ENCODE peak calls at places on chromosomes 12 and 14, in six cellular contexts. R is NCI-H1092 treated with DMSO at 0.1 percent for 48 hours; L is activated CD4-positive, alpha-beta T cell treated with anti-CD3 and anti-CD28 coated beads for 1 hour; Z is retinal pigment epithelial cell; H is WERI-Rb-1; D is fibroblast of lung. M is an unnamed sample.

GRCh38 chr12:65670775-65671174 is 153.5 kb upstream of the HMGA2 start:
- DNase-seq in R (no peak), L (no peak), Z (no peak), H (no peak), D (no peak), M (no peak)

GRCh38 chr12:56884421-56884820 is 49.8 kb downstream of the SDR9C7 start:
- DNase-seq in R (no peak), L (no peak), Z (no peak), H (no peak), D (no peak), M (no peak)

GRCh38 chr12:87152084-87152483 is 877.1 kb downstream of the C12orf50 start:
- DNase-seq in R (no peak), L (no peak), Z (no peak), H (no peak), D (no peak), M (no peak)

GRCh38 chr12:129927316-129927900 is 23.6 kb upstream of the TMEM132D start:
- DNase-seq in R (no peak), L (no peak), Z (no peak), H (no peak), D (no peak), M (no peak)

GRCh38 chr12:108845696-108846095 is 11.7 kb downstream of the SSH1 start:
- DNase-seq in R (no peak), L (no peak), Z (no peak), H (no peak), D (no peak), M (no peak)

GRCh38 chr12:26744697-26745440 is 88.1 kb downstream of the ITPR2 start:
- DNase-seq in R (no peak), L (no peak), Z (no peak), H (peak; percentile 59), D (no peak), M (no peak)

GRCh38 chr12:2936301-2936700 is 22.9 kb upstream of the TEAD4 start:
- DNase-seq in R (no peak), L (no peak), Z (no peak), H (no peak), D (no peak), M (no peak)

GRCh38 chr14:99784508-99784907 is 8.7 kb upstream of the EML1 start:
- DNase-seq in R (peak; percentile 8), L (no peak), Z (no peak), H (no peak), D (no peak), M (no peak)

GRCh38 chr14:31286456-31287293 is 79.1 kb upstream of the HECTD1 start:
- DNase-seq in R (no peak), L (no peak), Z (no peak), H (peak; percentile 11), D (no peak), M (no peak)

GRCh38 chr14:60648934-60649814 is at the start of gene SIX1:
- DNase-seq in R (peak; percentile 95), L (no peak), Z (peak; percentile 34), H (peak; percentile 85), D (peak; percentile 93), M (no peak)

GRCh38 chr14:66104486-66104885 is 381.7 kb upstream of the CCDC196 start:
- DNase-seq in R (no peak), L (no peak), Z (no peak), H (peak; percentile 29), D (no peak), M (no peak)

GRCh38 chr12:109524466-109525278 is 47.2 kb downstream of the UBE3B start:
- DNase-seq in R (no peak), L (no peak), Z (no peak), H (peak; percentile 77), D (no peak), M (no peak)

GRCh38 chr12:5441497-5442236 is 9.8 kb downstream of the NTF3 start:
- DNase-seq in R (no peak), L (no peak), Z (no peak), H (no peak), D (no peak), M (no peak)

GRCh38 chr14:102394717-102395378 is 32.1 kb downstream of the TECPR2 start:
- DNase-seq in R (no peak), L (no peak), Z (no peak), H (no peak), D (no peak), M (no peak)

GRCh38 chr12:31618228-31619025 is 27.5 kb upstream of the DENND5B start:
- DNase-seq in R (no peak), L (no peak), Z (no peak), H (no peak), D (peak; percentile 18), M (no peak)